ENCODE peak calls at places on chromosomes 2 and 18, in seven cellular contexts. L is HCT116, U is H1, X is GM12878, Z is K562, N is SK-N-SH, A is HepG2. S is an unnamed sample.
A peak's percentile ranks its signal among the peaks of the same experiment; 100 is the strongest.

GRCh38 chr2:138780908-138781307 is 718 bp upstream of the NXPH2 start:
- DNase-seq in L (no peak), U (no peak), X (no peak), Z (no peak), N (no peak), A (no peak), S (no peak)

GRCh38 chr18:59954746-59955145 is 55.0 kb downstream of the PMAIP1 start:
- DNase-seq in L (peak; percentile 84), U (no peak), X (no peak), Z (no peak), N (no peak), A (peak; percentile 15), S (no peak)

GRCh38 chr2:216012133-216012829 is 1.1 kb downstream of the MREG start:
- DNase-seq in L (no peak), U (no peak), X (no peak), Z (no peak), N (peak; percentile 59), A (peak; percentile 86), S (no peak)

GRCh38 chr2:51581636-51582267 is 549.8 kb upstream of the NRXN1 start:
- DNase-seq in L (no peak), U (no peak), X (no peak), Z (no peak), N (no peak), A (no peak), S (peak; percentile 2)

GRCh38 chr2:37614061-37614802 is 57.2 kb downstream of the CDC42EP3 start:
- DNase-seq in L (no peak), U (no peak), X (no peak), Z (no peak), N (no peak), A (no peak), S (no peak)

GRCh38 chr2:230794472-230794871 is 70.3 kb upstream of the ITM2C start:
- DNase-seq in L (no peak), U (no peak), X (no peak), Z (no peak), N (no peak), A (no peak), S (no peak)

GRCh38 chr2:215421859-215422461 is 13.9 kb downstream of the FN1 start:
- DNase-seq in L (no peak), U (no peak), X (no peak), Z (peak; percentile 26), N (no peak), A (no peak), S (no peak)

GRCh38 chr2:111930875-111931274 is 32.5 kb downstream of the MERTK start:
- DNase-seq in L (no peak), U (no peak), X (peak; percentile 1), Z (no peak), N (no peak), A (no peak), S (no peak)

GRCh38 chr2:69216535-69217332 is 170.3 kb downstream of the GFPT1 start:
- DNase-seq in L (no peak), U (no peak), X (no peak), Z (no peak), N (peak; percentile 72), A (peak; percentile 100), S (no peak)

GRCh38 chr2:219119422-219120043 is 41.1 kb downstream of the NHEJ1 start:
- DNase-seq in L (peak; percentile 27), U (no peak), X (peak; percentile 5), Z (peak; percentile 56), N (peak; percentile 77), A (peak; percentile 62), S (peak; percentile 61)

GRCh38 chr18:48634491-48634890 is 95.7 kb downstream of the CTIF start:
- DNase-seq in L (no peak), U (no peak), X (no peak), Z (no peak), N (no peak), A (no peak), S (no peak)

GRCh38 chr2:226583715-226584114 is 215.9 kb downstream of the IRS1 start:
- DNase-seq in L (peak; percentile 66), U (no peak), X (no peak), Z (no peak), N (no peak), A (peak; percentile 94), S (peak; percentile 9)

GRCh38 chr18:47709556-47709955 is 220.9 kb downstream of the SMAD2 start:
- DNase-seq in L (no peak), U (no peak), X (no peak), Z (no peak), N (no peak), A (no peak), S (no peak)

GRCh38 chr18:74840492-74841167 is 243.0 kb downstream of the ZNF407 start:
- DNase-seq in L (no peak), U (no peak), X (no peak), Z (no peak), N (no peak), A (peak; percentile 78), S (no peak)

GRCh38 chr18:10040287-10041011 is 126.6 kb downstream of the VAPA start:
- DNase-seq in L (no peak), U (no peak), X (no peak), Z (no peak), N (no peak), A (no peak), S (no peak)

GRCh38 chr2:88738271-88738670 is 46.8 kb downstream of the RPIA start:
- DNase-seq in L (no peak), U (no peak), X (no peak), Z (no peak), N (no peak), A (no peak), S (no peak)

GRCh38 chr2:165371356-165371755 is 98.1 kb upstream of the CSRNP3 start:
- DNase-seq in L (no peak), U (no peak), X (no peak), Z (no peak), N (no peak), A (no peak), S (peak; percentile 28)

GRCh38 chr2:190528521-190529001 is 6.0 kb downstream of the NEMP2 start:
- DNase-seq in L (no peak), U (no peak), X (no peak), Z (no peak), N (no peak), A (peak; percentile 81), S (no peak)

GRCh38 chr18:7221424-7222155 is 9.3 kb upstream of the LRRC30 start:
- DNase-seq in L (peak; percentile 16), U (peak; percentile 59), X (peak; percentile 4), Z (peak; percentile 48), N (peak; percentile 64), A (peak; percentile 59), S (peak; percentile 67)

GRCh38 chr2:107136749-107137148 is 250.8 kb upstream of the ST6GAL2 start:
- DNase-seq in L (no peak), U (no peak), X (no peak), Z (no peak), N (no peak), A (no peak), S (no peak)

GRCh38 chr2:120955427-120955826 is 219.8 kb downstream of the GLI2 start:
- DNase-seq in L (no peak), U (no peak), X (no peak), Z (no peak), N (no peak), A (no peak), S (no peak)

GRCh38 chr2:229363126-229363814 is 92.2 kb upstream of the PID1 start:
- DNase-seq in L (no peak), U (no peak), X (no peak), Z (no peak), N (no peak), A (no peak), S (peak; percentile 7)

GRCh38 chr18:48833701-48834394 is 116.9 kb downstream of the SMAD7 start:
- DNase-seq in L (no peak), U (no peak), X (no peak), Z (no peak), N (no peak), A (no peak), S (no peak)

DNA sequence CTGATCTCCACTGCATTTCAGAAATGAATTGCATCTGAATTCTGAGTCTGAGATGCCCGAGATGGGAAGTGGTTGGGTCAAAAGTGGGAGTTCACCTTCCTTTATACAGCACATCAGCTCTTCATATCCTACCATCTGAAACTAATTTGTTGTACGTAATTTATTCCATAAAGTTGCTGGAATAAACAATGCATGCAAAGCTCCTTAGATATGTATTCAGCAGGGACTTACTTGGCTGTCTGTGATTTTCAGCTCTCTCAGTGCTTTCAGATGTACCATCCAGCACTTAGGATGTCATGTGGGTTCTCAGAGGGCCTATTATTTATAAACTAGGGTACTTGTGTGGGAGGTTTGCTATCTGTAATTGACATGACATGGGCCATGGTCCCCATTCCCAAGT is 46.9 kb upstream of the EFEMP1 start:
- DNase-seq in L (no peak), U (no peak), X (no peak), Z (no peak), N (no peak), A (no peak), S (no peak)
- TF ChIP-seq JUND in L (no peak), U (no peak), X (no peak), Z (no peak), N (no peak), A (no peak), S (no peak)

GRCh38 chr2:196758474-196759377 is 40.8 kb downstream of the GTF3C3 start:
- DNase-seq in L (no peak), U (no peak), X (no peak), Z (no peak), N (peak; percentile 22), A (no peak), S (no peak)
- TF ChIP-seq JUND in L (no peak), U (no peak), X (no peak), Z (no peak), N (no peak), A (no peak), S (no peak)

GRCh38 chr2:240529344-240529999 is 28.3 kb downstream of the ANKMY1 start:
- DNase-seq in L (no peak), U (no peak), X (no peak), Z (no peak), N (no peak), A (no peak), S (no peak)

GRCh38 chr2:240532032-240532775 is 25.6 kb downstream of the ANKMY1 start:
- DNase-seq in L (no peak), U (no peak), X (no peak), Z (no peak), N (no peak), A (no peak), S (no peak)

GRCh38 chr2:240528406-240529040 is 29.3 kb downstream of the ANKMY1 start:
- DNase-seq in L (no peak), U (no peak), X (no peak), Z (no peak), N (no peak), A (no peak), S (no peak)

GRCh38 chr2:240531038-240531437 is 26.8 kb downstream of the ANKMY1 start:
- DNase-seq in L (no peak), U (no peak), X (no peak), Z (no peak), N (no peak), A (no peak), S (no peak)

GRCh38 chr2:240530181-240530580 is 27.6 kb downstream of the ANKMY1 start:
- DNase-seq in L (no peak), U (no peak), X (no peak), Z (no peak), N (no peak), A (no peak), S (no peak)
- TF ChIP-seq JUND in L (no peak), U (no peak), X (no peak), Z (no peak), N (no peak), A (no peak), S (no peak)

DNA sequence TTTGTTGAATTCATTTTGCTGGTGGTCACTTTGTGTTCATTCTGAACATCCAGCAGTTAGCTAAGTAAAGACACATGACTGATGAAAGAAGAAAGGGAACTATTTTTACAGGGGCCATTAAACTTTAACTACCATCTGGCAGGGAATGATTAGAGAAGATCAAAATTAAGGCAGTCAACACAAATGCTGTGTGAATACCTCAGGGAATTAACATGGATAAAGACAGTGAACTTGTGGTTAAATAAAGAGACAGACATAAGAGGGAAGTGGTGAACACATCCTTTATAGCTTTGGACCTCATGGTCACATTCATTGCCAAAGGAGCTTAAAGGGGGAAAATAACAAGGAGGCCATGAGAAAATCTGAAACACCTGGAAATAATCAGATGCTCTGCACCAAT is 52.6 kb upstream of the ATP5MC3 start:
- DNase-seq in L (no peak), U (no peak), X (no peak), Z (no peak), N (no peak), A (no peak), S (no peak)
- TF ChIP-seq JUND in L (no peak), U (no peak), X (no peak), Z (no peak), N (no peak), A (no peak), S (no peak)